ENCODE peak calls at places on chromosomes 11 and 22, in seven cellular contexts. One of them, this sample, is unnamed.

GRCh38 chr11:3947084-3947483 is 91.6 kb downstream of the STIM1 start:
- DNase-seq in endothelial cell of umbilical vein: peak; percentile 77
- DNase-seq in A549: no peak
- DNase-seq in cardiac fibroblast: peak; percentile 91
- DNase-seq in foreskin fibroblast: peak; percentile 57
- DNase-seq in GM12865: peak; percentile 86
- DNase-seq in osteocyte: no peak
- DNase-seq in this sample: peak; percentile 54

GRCh38 chr11:2580061-2580421 is 119.8 kb downstream of the KCNQ1OT1 start:
- DNase-seq in foreskin fibroblast: no peak
- DNase-seq in endothelial cell of umbilical vein: no peak
- DNase-seq in osteocyte: peak; percentile 72
- DNase-seq in GM12865: no peak
- DNase-seq in A549: no peak
- DNase-seq in cardiac fibroblast: no peak
- DNase-seq in this sample: no peak

GRCh38 chr11:15688351-15688792 is 573.6 kb downstream of the INSC start:
- DNase-seq in GM12865: no peak
- DNase-seq in osteocyte: no peak
- DNase-seq in foreskin fibroblast: no peak
- DNase-seq in endothelial cell of umbilical vein: no peak
- DNase-seq in cardiac fibroblast: peak; percentile 92
- DNase-seq in A549: no peak
- DNase-seq in this sample: peak; percentile 8

GRCh38 chr22:45804986-45805325 is 133.3 kb downstream of the ATXN10 start:
- DNase-seq in A549: peak; percentile 89
- DNase-seq in endothelial cell of umbilical vein: peak; percentile 12
- DNase-seq in cardiac fibroblast: peak; percentile 94
- DNase-seq in foreskin fibroblast: peak; percentile 94
- DNase-seq in GM12865: no peak
- DNase-seq in osteocyte: no peak
- DNase-seq in this sample: no peak

GRCh38 chr11:128448487-128448886 is 138.9 kb downstream of the ETS1 start:
- DNase-seq in endothelial cell of umbilical vein: no peak
- DNase-seq in foreskin fibroblast: peak; percentile 59
- DNase-seq in osteocyte: no peak
- DNase-seq in A549: peak; percentile 75
- DNase-seq in GM12865: no peak
- DNase-seq in cardiac fibroblast: no peak
- DNase-seq in this sample: no peak

GRCh38 chr11:46272816-46273427 is 4.5 kb upstream of the CREB3L1 start:
- DNase-seq in GM12865: no peak
- DNase-seq in endothelial cell of umbilical vein: peak; percentile 43
- DNase-seq in cardiac fibroblast: peak; percentile 83
- DNase-seq in A549: no peak
- DNase-seq in osteocyte: no peak
- DNase-seq in foreskin fibroblast: peak; percentile 92
- DNase-seq in this sample: no peak

GRCh38 chr11:44778200-44779100 is 51.7 kb downstream of the TSPAN18 start:
- DNase-seq in foreskin fibroblast: no peak
- DNase-seq in endothelial cell of umbilical vein: no peak
- DNase-seq in cardiac fibroblast: no peak
- DNase-seq in osteocyte: no peak
- DNase-seq in GM12865: no peak
- DNase-seq in A549: no peak
- DNase-seq in this sample: no peak

GRCh38 chr22:27820896-27821866 is 19.6 kb upstream of the MN1 start:
- DNase-seq in foreskin fibroblast: no peak
- DNase-seq in GM12865: no peak
- DNase-seq in endothelial cell of umbilical vein: no peak
- DNase-seq in osteocyte: no peak
- DNase-seq in A549: no peak
- DNase-seq in cardiac fibroblast: peak; percentile 24
- DNase-seq in this sample: no peak

GRCh38 chr11:14253437-14253836 is 105.5 kb downstream of the RRAS2 start:
- DNase-seq in foreskin fibroblast: no peak
- DNase-seq in GM12865: no peak
- DNase-seq in osteocyte: no peak
- DNase-seq in cardiac fibroblast: no peak
- DNase-seq in endothelial cell of umbilical vein: no peak
- DNase-seq in A549: no peak
- DNase-seq in this sample: no peak
- TF ChIP-seq CTCF in foreskin fibroblast: no peak
- TF ChIP-seq CTCF in GM12865: peak; percentile 4
- TF ChIP-seq CTCF in osteocyte: no peak
- TF ChIP-seq CTCF in cardiac fibroblast: no peak
- TF ChIP-seq CTCF in endothelial cell of umbilical vein: no peak
- TF ChIP-seq CTCF in A549: no peak
- TF ChIP-seq CTCF in this sample: no peak

GRCh38 chr22:36335621-36336020 is 52.1 kb downstream of the MYH9 start:
- DNase-seq in A549: no peak
- DNase-seq in GM12865: no peak
- DNase-seq in osteocyte: no peak
- DNase-seq in cardiac fibroblast: no peak
- DNase-seq in endothelial cell of umbilical vein: no peak
- DNase-seq in foreskin fibroblast: no peak
- DNase-seq in this sample: no peak

GRCh38 chr22:36333632-36334031 is 54.1 kb downstream of the MYH9 start:
- DNase-seq in endothelial cell of umbilical vein: no peak
- DNase-seq in foreskin fibroblast: no peak
- DNase-seq in cardiac fibroblast: no peak
- DNase-seq in GM12865: no peak
- DNase-seq in A549: no peak
- DNase-seq in osteocyte: no peak
- DNase-seq in this sample: no peak

GRCh38 chr22:36334838-36335603 is 52.7 kb downstream of the MYH9 start:
- DNase-seq in GM12865: no peak
- DNase-seq in endothelial cell of umbilical vein: no peak
- DNase-seq in A549: no peak
- DNase-seq in cardiac fibroblast: peak; percentile 62
- DNase-seq in osteocyte: no peak
- DNase-seq in foreskin fibroblast: peak; percentile 89
- DNase-seq in this sample: no peak

GRCh38 chr22:36332623-36333331 is 55.0 kb downstream of the MYH9 start:
- DNase-seq in GM12865: peak; percentile 87
- DNase-seq in osteocyte: no peak
- DNase-seq in endothelial cell of umbilical vein: peak; percentile 64
- DNase-seq in cardiac fibroblast: peak; percentile 56
- DNase-seq in foreskin fibroblast: peak; percentile 67
- DNase-seq in A549: peak; percentile 59
- DNase-seq in this sample: no peak

DNA sequence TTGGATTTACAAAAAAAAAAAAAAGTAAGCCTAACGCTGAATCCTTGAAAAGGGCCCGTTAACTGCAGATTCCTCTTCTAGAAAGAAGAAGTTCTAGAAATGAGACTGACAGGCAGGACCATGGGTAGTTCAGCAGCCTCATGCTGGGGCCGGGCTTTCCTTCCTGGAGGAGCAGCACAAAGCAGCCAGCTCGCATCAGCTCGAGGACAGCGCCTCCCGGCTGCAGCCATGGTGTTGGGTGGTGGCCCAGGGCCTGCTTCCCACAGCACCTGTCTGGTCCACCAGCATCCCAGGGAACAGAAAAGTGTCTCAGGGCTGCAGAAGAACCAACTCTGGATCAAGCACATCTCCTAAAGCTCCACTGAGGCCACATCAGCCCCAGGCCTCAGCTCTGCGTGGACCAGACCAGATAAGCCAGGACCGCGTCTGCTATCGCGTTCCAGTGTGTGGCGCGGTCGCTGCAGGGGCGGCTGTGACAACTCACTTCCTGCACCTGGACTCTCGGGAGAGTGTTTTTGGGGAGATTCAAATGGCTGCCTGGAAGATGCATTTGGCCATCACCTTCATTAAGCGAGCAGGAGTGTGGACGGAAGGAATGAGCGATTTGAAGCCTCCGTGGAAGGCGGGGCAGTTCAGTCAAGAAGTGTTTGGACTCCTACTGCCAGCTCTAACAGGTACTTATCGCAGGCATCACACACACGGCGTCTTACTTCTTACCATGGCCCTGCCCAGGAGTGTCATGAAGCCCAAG is 53.5 kb downstream of the MYH9 start:
- DNase-seq in GM12865: no peak
- DNase-seq in cardiac fibroblast: no peak
- DNase-seq in foreskin fibroblast: no peak
- DNase-seq in endothelial cell of umbilical vein: no peak
- DNase-seq in osteocyte: no peak
- DNase-seq in A549: peak; percentile 54
- DNase-seq in this sample: no peak
- TF ChIP-seq CTCF in GM12865: no peak
- TF ChIP-seq CTCF in cardiac fibroblast: peak; percentile 23
- TF ChIP-seq CTCF in foreskin fibroblast: no peak
- TF ChIP-seq CTCF in endothelial cell of umbilical vein: peak; percentile 28
- TF ChIP-seq CTCF in osteocyte: no peak
- TF ChIP-seq CTCF in A549: no peak
- TF ChIP-seq CTCF in this sample: no peak

GRCh38 chr11:13966486-13966885 is 4.0 kb downstream of the SPON1 start:
- DNase-seq in osteocyte: no peak
- DNase-seq in A549: no peak
- DNase-seq in GM12865: no peak
- DNase-seq in endothelial cell of umbilical vein: no peak
- DNase-seq in foreskin fibroblast: no peak
- DNase-seq in cardiac fibroblast: no peak
- DNase-seq in this sample: no peak

GRCh38 chr11:13964771-13965074 is 2.2 kb downstream of the SPON1 start:
- DNase-seq in osteocyte: no peak
- DNase-seq in foreskin fibroblast: no peak
- DNase-seq in GM12865: no peak
- DNase-seq in A549: no peak
- DNase-seq in endothelial cell of umbilical vein: no peak
- DNase-seq in cardiac fibroblast: no peak
- DNase-seq in this sample: no peak

GRCh38 chr11:13963169-13963948 is 836 bp downstream of the SPON1 start:
- DNase-seq in GM12865: no peak
- DNase-seq in cardiac fibroblast: peak; percentile 27
- DNase-seq in endothelial cell of umbilical vein: no peak
- DNase-seq in A549: no peak
- DNase-seq in osteocyte: peak; percentile 83
- DNase-seq in foreskin fibroblast: peak; percentile 62
- DNase-seq in this sample: no peak

GRCh38 chr11:13963949-13964770 is 1.6 kb downstream of the SPON1 start:
- DNase-seq in foreskin fibroblast: no peak
- DNase-seq in GM12865: no peak
- DNase-seq in cardiac fibroblast: no peak
- DNase-seq in osteocyte: no peak
- DNase-seq in endothelial cell of umbilical vein: no peak
- DNase-seq in A549: no peak
- DNase-seq in this sample: no peak

DNA sequence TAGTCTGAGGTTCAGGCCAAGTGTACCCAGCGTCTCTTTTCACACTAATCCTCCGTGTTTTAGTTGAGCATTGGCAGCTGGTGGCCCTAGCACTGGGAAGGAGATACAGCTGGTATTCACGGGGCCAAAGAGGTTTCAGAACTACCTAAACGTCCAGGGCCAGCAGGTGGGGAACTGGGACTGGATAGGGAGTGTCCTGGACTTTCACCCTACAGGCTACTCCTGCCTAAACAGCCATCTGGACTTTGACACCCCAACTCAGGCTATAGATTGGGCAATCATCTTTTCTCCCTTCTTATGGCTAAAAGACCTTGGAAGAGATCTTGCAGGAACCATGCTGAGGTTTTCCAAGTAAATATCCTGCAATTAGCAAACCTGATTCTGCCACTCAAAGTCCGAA is 2.8 kb downstream of the SPON1 start:
- DNase-seq in cardiac fibroblast: no peak
- DNase-seq in foreskin fibroblast: no peak
- DNase-seq in GM12865: no peak
- DNase-seq in A549: no peak
- DNase-seq in endothelial cell of umbilical vein: no peak
- DNase-seq in osteocyte: no peak
- DNase-seq in this sample: no peak
- TF ChIP-seq CTCF in cardiac fibroblast: no peak
- TF ChIP-seq CTCF in foreskin fibroblast: no peak
- TF ChIP-seq CTCF in GM12865: no peak
- TF ChIP-seq CTCF in A549: no peak
- TF ChIP-seq CTCF in endothelial cell of umbilical vein: no peak
- TF ChIP-seq CTCF in osteocyte: no peak
- TF ChIP-seq CTCF in this sample: no peak

GRCh38 chr22:26675687-26676273 is 18.4 kb downstream of the MIAT start:
- DNase-seq in A549: no peak
- DNase-seq in cardiac fibroblast: no peak
- DNase-seq in osteocyte: no peak
- DNase-seq in GM12865: no peak
- DNase-seq in foreskin fibroblast: no peak
- DNase-seq in endothelial cell of umbilical vein: no peak
- DNase-seq in this sample: no peak

GRCh38 chr22:26672590-26673468 is 15.4 kb downstream of the MIAT start:
- DNase-seq in cardiac fibroblast: peak; percentile 96
- DNase-seq in GM12865: peak; percentile 98
- DNase-seq in foreskin fibroblast: peak; percentile 95
- DNase-seq in A549: peak; percentile 94
- DNase-seq in osteocyte: peak; percentile 93
- DNase-seq in endothelial cell of umbilical vein: peak; percentile 76
- DNase-seq in this sample: peak; percentile 91

GRCh38 chr22:26673485-26673884 is 16.1 kb downstream of the MIAT start:
- DNase-seq in foreskin fibroblast: peak; percentile 37
- DNase-seq in endothelial cell of umbilical vein: no peak
- DNase-seq in cardiac fibroblast: no peak
- DNase-seq in osteocyte: no peak
- DNase-seq in A549: no peak
- DNase-seq in GM12865: peak; percentile 50
- DNase-seq in this sample: no peak

GRCh38 chr22:26672060-26672471 is 14.7 kb downstream of the MIAT start:
- DNase-seq in foreskin fibroblast: no peak
- DNase-seq in endothelial cell of umbilical vein: no peak
- DNase-seq in cardiac fibroblast: no peak
- DNase-seq in A549: no peak
- DNase-seq in osteocyte: no peak
- DNase-seq in GM12865: peak; percentile 46
- DNase-seq in this sample: no peak

GRCh38 chr22:26674211-26675190 is 17.1 kb downstream of the MIAT start:
- DNase-seq in A549: no peak
- DNase-seq in foreskin fibroblast: no peak
- DNase-seq in cardiac fibroblast: no peak
- DNase-seq in GM12865: peak; percentile 81
- DNase-seq in osteocyte: no peak
- DNase-seq in endothelial cell of umbilical vein: no peak
- DNase-seq in this sample: no peak
- TF ChIP-seq CTCF in A549: no peak
- TF ChIP-seq CTCF in foreskin fibroblast: no peak
- TF ChIP-seq CTCF in cardiac fibroblast: no peak
- TF ChIP-seq CTCF in GM12865: peak; percentile 25
- TF ChIP-seq CTCF in osteocyte: no peak
- TF ChIP-seq CTCF in endothelial cell of umbilical vein: no peak
- TF ChIP-seq CTCF in this sample: no peak

GRCh38 chr22:24772493-24773220 is 1.9 kb downstream of the PIWIL3 start:
- DNase-seq in cardiac fibroblast: peak; percentile 73
- DNase-seq in A549: peak; percentile 69
- DNase-seq in foreskin fibroblast: peak; percentile 55
- DNase-seq in endothelial cell of umbilical vein: peak; percentile 28
- DNase-seq in GM12865: no peak
- DNase-seq in osteocyte: no peak
- DNase-seq in this sample: no peak
- TF ChIP-seq CTCF in cardiac fibroblast: peak; percentile 65
- TF ChIP-seq CTCF in A549: peak; percentile 49
- TF ChIP-seq CTCF in foreskin fibroblast: peak; percentile 61
- TF ChIP-seq CTCF in endothelial cell of umbilical vein: peak; percentile 51
- TF ChIP-seq CTCF in GM12865: peak; percentile 12
- TF ChIP-seq CTCF in osteocyte: peak; percentile 53
- TF ChIP-seq CTCF in this sample: no peak

This sample was measured in gastrocnemius medialis.